ENCODE peak calls at places on chromosomes 7 and 10, in eight cellular contexts. M is RWPE1, B is heart right ventricle, K is HTR-8/SVneo, X is iPS-NIHi11, P is HFFc6, F is AG08395, G is Kasumi-1. O is an unnamed sample.

GRCh38 chr10:32239770-32240169 is 107.2 kb downstream of the EPC1 start:
- DNase-seq in M (peak), B (no peak), K (no peak), X (no peak), P (peak), F (no peak), G (no peak), O (no peak)

GRCh38 chr7:76296743-76297740 is 5.4 kb upstream of the HSPB1 start:
- DNase-seq in M (peak), B (no peak), K (no peak), X (no peak), P (peak), F (peak), G (no peak), O (no peak)

GRCh38 chr7:372939-373791 is 83.2 kb downstream of the FOXL3 start:
- DNase-seq in M (no peak), B (no peak), K (no peak), X (peak), P (no peak), F (no peak), G (no peak), O (peak)

GRCh38 chr10:7202804-7203203 is 208.0 kb downstream of the SFMBT2 start:
- DNase-seq in M (no peak), B (no peak), K (no peak), X (no peak), P (no peak), F (no peak), G (no peak), O (no peak)

GRCh38 chr7:27170936-27171635 is 3.0 kb downstream of the HOXA10 start:
- DNase-seq in M (no peak), B (no peak), K (no peak), X (no peak), P (no peak), F (no peak), G (no peak), O (no peak)

GRCh38 chr7:148501707-148502139 is 88.8 kb upstream of the C7orf33 start:
- DNase-seq in M (no peak), B (no peak), K (no peak), X (peak), P (peak), F (no peak), G (no peak), O (peak)

GRCh38 chr10:88372051-88372450 is 211.1 kb downstream of the RNLS start:
- DNase-seq in M (no peak), B (no peak), K (no peak), X (no peak), P (no peak), F (no peak), G (no peak), O (no peak)

GRCh38 chr7:69412331-69413146 is 185.7 kb upstream of the AUTS2 start:
- DNase-seq in M (no peak), B (peak), K (peak), X (no peak), P (no peak), F (peak), G (no peak), O (no peak)

GRCh38 chr10:46530249-46531186 is 25.9 kb downstream of the GPRIN2 start:
- DNase-seq in M (no peak), B (no peak), K (no peak), X (no peak), P (peak), F (peak), G (no peak), O (no peak)

GRCh38 chr7:135733603-135734342 is 5.8 kb upstream of the SLC13A4 start:
- DNase-seq in M (no peak), B (no peak), K (no peak), X (no peak), P (no peak), F (no peak), G (no peak), O (no peak)

GRCh38 chr7:149642579-149642978 is 130.8 kb downstream of the ZNF467 start:
- DNase-seq in M (no peak), B (peak), K (no peak), X (no peak), P (no peak), F (no peak), G (no peak), O (no peak)

GRCh38 chr7:106604303-106604918 is 56.5 kb downstream of the CCDC71L start:
- DNase-seq in M (no peak), B (no peak), K (no peak), X (no peak), P (no peak), F (no peak), G (peak), O (no peak)

GRCh38 chr10:69835233-69835632 is 33.5 kb downstream of the COL13A1 start:
- DNase-seq in M (no peak), B (no peak), K (no peak), X (no peak), P (no peak), F (no peak), G (no peak), O (no peak)

GRCh38 chr7:82677493-82677892 is 233.9 kb upstream of the CACNA2D1 start:
- DNase-seq in M (no peak), B (no peak), K (no peak), X (no peak), P (no peak), F (no peak), G (peak), O (no peak)